ENCODE peak calls at places on chromosomes 11 and 22, in nine cellular contexts. U, F, R, L, D, O, J, P and M are unnamed samples.

GRCh38 chr22:32713737-32714457 is 87.6 kb upstream of the TIMP3 start:
- DNase-seq in P (no peak), F (no peak), U (no peak), J (no peak), L (no peak), D (no peak), O (no peak), R (no peak), M (no peak)

GRCh38 chr11:126592496-126593410 is 237.3 kb downstream of the ST3GAL4 start:
- DNase-seq in U (no peak), F (no peak), J (no peak), D (no peak), R (no peak), L (no peak), P (no peak), O (no peak), M (no peak)

GRCh38 chr11:126816655-126817054 is 183.9 kb downstream of the KIRREL3 start:
- DNase-seq in P (no peak), O (no peak), D (no peak), L (no peak), R (no peak), F (no peak), U (no peak), J (peak), M (no peak)

GRCh38 chr11:59560702-59561469 is 49.5 kb downstream of the OR4D9 start:
- DNase-seq in R (peak), P (peak), D (peak), L (peak), U (peak), F (peak), J (peak), O (no peak), M (peak)

GRCh38 chr11:34205326-34206035 is 100.1 kb downstream of the NAT10 start:
- DNase-seq in J (peak), R (no peak), F (no peak), P (no peak), U (no peak), O (no peak), D (no peak), L (no peak), M (no peak)

GRCh38 chr11:3196161-3197043 is 22.2 kb downstream of the MRGPRG start:
- DNase-seq in L (no peak), J (no peak), F (no peak), D (peak), U (no peak), R (no peak), P (no peak), O (no peak), M (no peak)

GRCh38 chr22:33038836-33039235 is 19.3 kb downstream of the SYN3 start:
- DNase-seq in U (no peak), J (no peak), F (no peak), P (no peak), O (no peak), D (no peak), L (no peak), R (no peak), M (no peak)

GRCh38 chr11:102306817-102307814 is 10.2 kb upstream of the BIRC3 start:
- DNase-seq in O (no peak), D (no peak), F (no peak), P (no peak), R (no peak), L (no peak), J (no peak), U (no peak), M (no peak)

GRCh38 chr22:19942886-19943664 is 1.5 kb upstream of the TXNRD2 start:
- DNase-seq in P (peak), F (no peak), D (no peak), U (peak), R (no peak), O (peak), L (peak), J (peak), M (no peak)

GRCh38 chr22:44542561-44543222 is 44.7 kb upstream of the RTL6 start:
- DNase-seq in O (no peak), L (no peak), F (no peak), R (peak), P (no peak), U (no peak), J (no peak), D (no peak), M (no peak)

GRCh38 chr11:10926801-10927200 is 68.9 kb upstream of the ZBED5 start:
- DNase-seq in R (no peak), L (peak), D (no peak), O (no peak), F (no peak), P (no peak), J (no peak), U (no peak), M (no peak)

GRCh38 chr11:64918056-64918455 is 1.0 kb upstream of the ATG2A start:
- DNase-seq in O (no peak), D (no peak), F (no peak), J (peak), L (peak), R (no peak), U (peak), P (no peak), M (no peak)

GRCh38 chr22:33785283-33785991 is 134.8 kb downstream of the LARGE1 start:
- DNase-seq in U (peak), F (no peak), O (no peak), P (peak), J (peak), L (peak), D (no peak), R (no peak), M (no peak)

GRCh38 chr22:39494471-39495120 is 7.5 kb upstream of the MIEF1 start:
- DNase-seq in F (no peak), L (no peak), O (no peak), R (no peak), J (no peak), U (no peak), P (no peak), D (no peak), M (no peak)

GRCh38 chr11:11163256-11163655 is 189.8 kb downstream of the CSNK2A3 start:
- DNase-seq in U (peak), J (peak), R (no peak), F (peak), D (no peak), P (no peak), L (no peak), O (no peak), M (no peak)

GRCh38 chr11:35583126-35583525 is 35.1 kb upstream of the FJX1 start:
- DNase-seq in R (no peak), D (no peak), L (peak), O (no peak), P (no peak), F (no peak), J (peak), U (peak), M (no peak)

GRCh38 chr11:75668508-75669297 is at the start of gene MAP6:
- DNase-seq in D (no peak), L (peak), U (no peak), P (peak), F (peak), J (no peak), R (no peak), O (no peak), M (peak)

GRCh38 chr11:126061707-126062678 is 673 bp downstream of the CDON start:
- DNase-seq in U (peak), R (no peak), P (peak), L (peak), O (no peak), J (peak), D (no peak), F (peak), M (peak)

GRCh38 chr22:50621948-50622722 is 5.8 kb downstream of the ARSA start:
- DNase-seq in F (no peak), D (no peak), P (peak), O (no peak), J (no peak), L (no peak), R (peak), U (no peak), M (peak)

GRCh38 chr22:29311468-29312217 is 3.9 kb downstream of the RASL10A start:
- DNase-seq in O (no peak), P (no peak), U (no peak), D (no peak), F (no peak), R (peak), L (peak), J (peak), M (peak)

GRCh38 chr11:2913029-2913431 is 16.2 kb downstream of the PHLDA2 start:
- DNase-seq in F (no peak), D (no peak), R (no peak), O (no peak), U (peak), L (peak), P (no peak), J (peak), M (no peak)

GRCh38 chr22:35915477-35916013 is 113.1 kb downstream of the RBFOX2 start:
- DNase-seq in R (no peak), P (no peak), F (no peak), J (no peak), D (no peak), O (no peak), U (peak), L (peak), M (no peak)

GRCh38 chr22:48827228-48827810 is 1000.4 kb downstream of the BRD1 start:
- DNase-seq in F (no peak), L (peak), U (no peak), O (peak), R (no peak), J (no peak), D (no peak), P (no peak), M (no peak)

GRCh38 chr11:17767301-17767885 is 32.8 kb downstream of the KCNC1 start:
- DNase-seq in P (no peak), D (no peak), F (no peak), L (no peak), R (no peak), U (no peak), J (no peak), O (no peak), M (no peak)

GRCh38 chr11:14275081-14275480 is 83.9 kb downstream of the RRAS2 start:
- DNase-seq in O (no peak), L (peak), P (no peak), D (no peak), R (no peak), F (no peak), J (peak), U (peak), M (no peak)

GRCh38 chr22:20139391-20140106 is 7.9 kb downstream of the ZDHHC8 start:
- DNase-seq in U (no peak), F (no peak), O (no peak), J (no peak), L (no peak), R (no peak), D (no peak), P (no peak), M (no peak)

GRCh38 chr22:40922484-40923303 is 28.5 kb upstream of the RBX1 start:
- DNase-seq in F (peak), D (no peak), R (no peak), P (no peak), J (peak), O (peak), U (peak), L (peak), M (peak)

GRCh38 chr11:122721964-122722266 is 66.4 kb downstream of the UBASH3B start:
- DNase-seq in D (no peak), U (peak), O (no peak), F (no peak), R (no peak), L (peak), J (peak), P (peak), M (no peak)

GRCh38 chr11:19951558-19952083 is 208.7 kb downstream of the DBX1 start:
- DNase-seq in J (peak), D (no peak), U (peak), R (no peak), F (peak), L (peak), O (no peak), P (no peak), M (peak)

GRCh38 chr11:119316729-119317591 is at the start of gene MCAM:
- DNase-seq in D (peak), F (peak), J (peak), O (no peak), U (peak), P (no peak), R (no peak), L (peak), M (peak)

GRCh38 chr11:26593686-26594085 is 21.6 kb upstream of the MUC15 start:
- DNase-seq in O (no peak), R (no peak), J (no peak), F (no peak), U (no peak), D (no peak), P (no peak), L (no peak), M (no peak)

GRCh38 chr22:25166266-25167056 is 33.2 kb upstream of the CRYBB3 start:
- DNase-seq in P (no peak), J (no peak), L (no peak), O (no peak), R (no peak), U (no peak), F (no peak), D (peak), M (no peak)

GRCh38 chr11:13329670-13330401 is 52.2 kb downstream of the BMAL1 start:
- DNase-seq in J (no peak), P (no peak), D (no peak), U (no peak), L (peak), R (no peak), O (no peak), F (no peak), M (no peak)

GRCh38 chr11:105181521-105181920 is 42.0 kb upstream of the CARD18 start:
- DNase-seq in O (no peak), L (no peak), F (no peak), P (no peak), U (peak), D (no peak), J (peak), R (no peak), M (no peak)

GRCh38 chr11:6746086-6746618 is 25.6 kb downstream of the OR2AG2 start:
- DNase-seq in L (no peak), P (peak), O (no peak), R (no peak), F (no peak), D (no peak), U (peak), J (peak), M (peak)